ENCODE peak calls at places on chromosomes 1 and 21, in four cellular contexts. One of them, this sample, is unnamed. For H3K9me3, the result is how much of the 10 kb centered on the place peaks cover.

GRCh38 chr21:43866659-43867331 is 1.8 kb downstream of the AGPAT3 start:
- DNase-seq in pancreas: peak
- DNase-seq in suprapubic skin: no peak
- DNase-seq in mammary epithelial cell: peak
- DNase-seq in this sample: no peak

GRCh38 chr1:19814681-19815503 is at the start of gene RNF186:
- DNase-seq in pancreas: peak
- DNase-seq in suprapubic skin: no peak
- DNase-seq in mammary epithelial cell: no peak
- DNase-seq in this sample: no peak

GRCh38 chr21:37030864-37031263 is 24.4 kb downstream of the RIPPLY3 start:
- DNase-seq in pancreas: no peak
- DNase-seq in suprapubic skin: no peak
- DNase-seq in mammary epithelial cell: no peak
- DNase-seq in this sample: no peak

GRCh38 chr1:82392513-82392912 is 591.8 kb downstream of the ADGRL2 start:
- DNase-seq in pancreas: no peak
- DNase-seq in suprapubic skin: no peak
- DNase-seq in mammary epithelial cell: peak
- DNase-seq in this sample: no peak

GRCh38 chr1:55233149-55233777 is 18.1 kb upstream of the USP24 start:
- DNase-seq in pancreas: no peak
- DNase-seq in suprapubic skin: no peak
- DNase-seq in mammary epithelial cell: peak
- DNase-seq in this sample: no peak

GRCh38 chr1:212219679-212220463 is 65.3 kb upstream of the PPP2R5A start:
- DNase-seq in pancreas: no peak
- DNase-seq in suprapubic skin: no peak
- DNase-seq in mammary epithelial cell: no peak
- DNase-seq in this sample: no peak

GRCh38 chr1:27071049-27071416 is 58.4 kb upstream of the TENT5B start:
- DNase-seq in pancreas: peak
- DNase-seq in suprapubic skin: no peak
- DNase-seq in mammary epithelial cell: peak
- DNase-seq in this sample: no peak

GRCh38 chr1:97827887-97828286 is 92.9 kb downstream of the DPYD start:
- DNase-seq in pancreas: no peak
- DNase-seq in suprapubic skin: no peak
- DNase-seq in mammary epithelial cell: no peak
- DNase-seq in this sample: no peak

GRCh38 chr1:204634260-204634910 is 51.2 kb downstream of the LRRN2 start:
- DNase-seq in pancreas: no peak
- DNase-seq in suprapubic skin: no peak
- DNase-seq in mammary epithelial cell: no peak
- DNase-seq in this sample: no peak

GRCh38 chr21:43361127-43361492 is 65.8 kb downstream of the SIK1 start:
- DNase-seq in pancreas: no peak
- DNase-seq in suprapubic skin: no peak
- DNase-seq in mammary epithelial cell: peak
- DNase-seq in this sample: no peak

GRCh38 chr1:201702936-201703335 is 126.0 kb upstream of the IPO9 start:
- DNase-seq in pancreas: peak
- DNase-seq in suprapubic skin: no peak
- DNase-seq in mammary epithelial cell: no peak
- DNase-seq in this sample: no peak

GRCh38 chr1:55682198-55682597 is 467.0 kb upstream of the USP24 start:
- DNase-seq in pancreas: no peak
- DNase-seq in suprapubic skin: no peak
- DNase-seq in mammary epithelial cell: no peak
- DNase-seq in this sample: no peak

GRCh38 chr1:2890221-2890850 is 88.8 kb upstream of the TTC34 start:
- DNase-seq in pancreas: no peak
- DNase-seq in suprapubic skin: no peak
- DNase-seq in mammary epithelial cell: no peak
- DNase-seq in this sample: no peak

GRCh38 chr1:219066631-219067349 is 106.9 kb upstream of the LYPLAL1 start:
- DNase-seq in pancreas: no peak
- DNase-seq in suprapubic skin: no peak
- DNase-seq in mammary epithelial cell: peak
- DNase-seq in this sample: no peak
- H3K9me3 ChIP-seq in pancreas: under half
- H3K9me3 ChIP-seq in suprapubic skin: under half
- H3K9me3 ChIP-seq in mammary epithelial cell: under half
- H3K9me3 ChIP-seq in this sample: under half

DNA sequence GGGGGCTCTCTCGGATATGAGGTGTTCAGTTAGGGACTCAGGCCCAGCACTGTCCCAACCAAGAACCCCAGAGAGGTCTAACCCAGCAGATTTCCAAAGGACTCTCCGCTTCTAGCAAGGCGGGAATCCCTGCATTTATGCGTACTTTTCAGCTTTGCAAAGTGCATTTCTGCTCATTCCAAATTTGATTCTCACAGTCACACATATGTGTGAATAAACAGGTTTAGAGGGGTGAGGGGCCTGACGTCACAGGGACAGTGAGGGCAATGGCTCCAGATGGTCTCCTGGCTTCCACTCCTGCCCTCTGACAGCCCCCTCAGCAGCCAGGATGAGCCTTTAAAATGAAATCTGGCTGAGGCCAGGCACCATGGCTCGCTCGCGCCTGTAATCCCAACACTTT is 921 bp upstream of the ECE1 start:
- DNase-seq in pancreas: no peak
- DNase-seq in suprapubic skin: no peak
- DNase-seq in mammary epithelial cell: no peak
- DNase-seq in this sample: no peak
- H3K4me3 ChIP-seq in pancreas: no peak
- H3K4me3 ChIP-seq in suprapubic skin: no peak
- H3K4me3 ChIP-seq in mammary epithelial cell: no peak
- H3K4me3 ChIP-seq in this sample: no peak

DNA sequence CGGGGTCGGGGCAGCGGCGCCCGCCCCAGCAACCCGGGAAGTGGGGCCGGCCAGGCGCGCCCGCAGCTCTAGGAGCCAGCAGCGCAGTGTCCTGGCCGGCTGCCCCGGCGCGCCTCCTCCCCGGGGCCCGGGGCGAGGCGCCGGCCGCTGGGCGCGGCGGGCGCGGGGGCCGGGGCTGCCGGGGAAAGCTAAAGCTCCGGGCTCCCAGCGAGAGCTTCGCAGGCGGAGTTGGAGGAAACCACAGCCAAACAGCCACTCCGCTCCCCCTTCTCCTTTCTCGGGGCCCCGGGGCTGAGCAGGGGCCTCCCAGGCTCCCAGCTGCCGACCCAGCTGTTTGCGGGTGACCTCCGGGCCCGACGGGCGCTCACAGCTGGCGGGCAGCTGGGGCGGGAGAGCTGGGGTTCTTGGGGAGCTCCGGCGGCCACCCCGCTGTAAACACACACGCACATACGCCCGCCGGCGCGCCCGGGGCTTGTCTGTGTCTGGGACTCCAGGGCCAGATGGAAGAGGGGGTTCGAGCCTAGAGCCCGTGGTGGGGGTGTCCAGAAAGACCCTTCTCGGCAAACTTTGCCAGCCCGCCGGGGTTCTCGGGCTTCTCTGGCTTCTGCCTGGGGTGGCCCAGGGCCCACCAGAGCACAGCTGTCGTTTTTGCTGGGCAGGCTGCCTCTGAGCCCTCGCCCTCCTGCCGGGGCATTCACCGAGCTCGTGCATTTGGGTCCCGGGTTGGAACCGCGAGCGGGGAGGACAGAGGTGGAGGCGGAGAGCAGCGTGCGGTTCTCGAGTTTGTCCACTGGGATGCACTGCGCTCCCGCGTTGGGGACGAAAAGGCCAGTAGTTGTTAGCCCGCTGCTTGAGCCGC is 1.5 kb downstream of the AJAP1 start:
- DNase-seq in pancreas: peak
- DNase-seq in suprapubic skin: no peak
- DNase-seq in mammary epithelial cell: peak
- DNase-seq in this sample: no peak
- H3K9me3 ChIP-seq in pancreas: under half
- H3K9me3 ChIP-seq in suprapubic skin: under half
- H3K9me3 ChIP-seq in mammary epithelial cell: under half
- H3K9me3 ChIP-seq in this sample: under half

GRCh38 chr1:38997034-38997900 is 6.2 kb downstream of the AKIRIN1 start:
- DNase-seq in pancreas: no peak
- DNase-seq in suprapubic skin: no peak
- DNase-seq in mammary epithelial cell: no peak
- DNase-seq in this sample: no peak
- H3K4me3 ChIP-seq in pancreas: no peak
- H3K4me3 ChIP-seq in suprapubic skin: no peak
- H3K4me3 ChIP-seq in mammary epithelial cell: no peak
- H3K4me3 ChIP-seq in this sample: no peak

GRCh38 chr1:4820543-4820942 is 166.1 kb downstream of the AJAP1 start:
- DNase-seq in pancreas: no peak
- DNase-seq in suprapubic skin: no peak
- DNase-seq in mammary epithelial cell: no peak
- DNase-seq in this sample: no peak
- H3K9me3 ChIP-seq in pancreas: under half
- H3K9me3 ChIP-seq in suprapubic skin: under half
- H3K9me3 ChIP-seq in mammary epithelial cell: under half
- H3K9me3 ChIP-seq in this sample: under half

GRCh38 chr1:58570817-58571216 is 6.2 kb downstream of the TACSTD2 start:
- DNase-seq in pancreas: no peak
- DNase-seq in suprapubic skin: no peak
- DNase-seq in mammary epithelial cell: peak
- DNase-seq in this sample: peak

GRCh38 chr1:58571616-58572015 is 5.4 kb downstream of the TACSTD2 start:
- DNase-seq in pancreas: no peak
- DNase-seq in suprapubic skin: no peak
- DNase-seq in mammary epithelial cell: no peak
- DNase-seq in this sample: peak

GRCh38 chr1:58573138-58573537 is 3.9 kb downstream of the TACSTD2 start:
- DNase-seq in pancreas: no peak
- DNase-seq in suprapubic skin: no peak
- DNase-seq in mammary epithelial cell: peak
- DNase-seq in this sample: no peak

GRCh38 chr1:58573705-58574591 is 3.1 kb downstream of the TACSTD2 start:
- DNase-seq in pancreas: peak
- DNase-seq in suprapubic skin: no peak
- DNase-seq in mammary epithelial cell: peak
- DNase-seq in this sample: no peak

GRCh38 chr1:58572691-58573090 is 4.4 kb downstream of the TACSTD2 start:
- DNase-seq in pancreas: no peak
- DNase-seq in suprapubic skin: no peak
- DNase-seq in mammary epithelial cell: peak
- DNase-seq in this sample: peak
- H3K4me3 ChIP-seq in pancreas: no peak
- H3K4me3 ChIP-seq in suprapubic skin: peak
- H3K4me3 ChIP-seq in mammary epithelial cell: peak
- H3K4me3 ChIP-seq in this sample: no peak